ENCODE peak calls at places on chromosomes 1 and 21, in eight cellular contexts. One of them, this sample, is unnamed.

GRCh38 chr1:180765156-180765555 is 133.3 kb downstream of the XPR1 start:
- DNase-seq in G401: no peak
- DNase-seq in EL: no peak
- DNase-seq in activated T-helper 1 cell treated with anti-CD3 and anti-CD28 coated beads, Interleukin-2, amount 50 U/mL, for 16 hours: no peak
- DNase-seq in HT1080: no peak
- DNase-seq in T-cell: no peak
- DNase-seq in left cardiac atrium: no peak
- DNase-seq in pons: no peak
- DNase-seq in this sample: no peak

GRCh38 chr1:211378844-211379243 is 52.2 kb downstream of the TRAF5 start:
- DNase-seq in G401: no peak
- DNase-seq in EL: peak
- DNase-seq in activated T-helper 1 cell treated with anti-CD3 and anti-CD28 coated beads, Interleukin-2, amount 50 U/mL, for 16 hours: no peak
- DNase-seq in HT1080: peak
- DNase-seq in T-cell: no peak
- DNase-seq in left cardiac atrium: no peak
- DNase-seq in pons: no peak
- DNase-seq in this sample: no peak

GRCh38 chr1:192814805-192815204 is 6.0 kb downstream of the RGS2 start:
- DNase-seq in G401: no peak
- DNase-seq in EL: no peak
- DNase-seq in activated T-helper 1 cell treated with anti-CD3 and anti-CD28 coated beads, Interleukin-2, amount 50 U/mL, for 16 hours: no peak
- DNase-seq in HT1080: no peak
- DNase-seq in T-cell: no peak
- DNase-seq in left cardiac atrium: no peak
- DNase-seq in pons: no peak
- DNase-seq in this sample: no peak

GRCh38 chr1:37752583-37753471 is 12.1 kb downstream of the EPHA10 start:
- DNase-seq in G401: peak
- DNase-seq in EL: no peak
- DNase-seq in activated T-helper 1 cell treated with anti-CD3 and anti-CD28 coated beads, Interleukin-2, amount 50 U/mL, for 16 hours: no peak
- DNase-seq in HT1080: no peak
- DNase-seq in T-cell: no peak
- DNase-seq in left cardiac atrium: no peak
- DNase-seq in pons: no peak
- DNase-seq in this sample: no peak

GRCh38 chr1:221291113-221291512 is 411.9 kb downstream of the HLX start:
- DNase-seq in G401: no peak
- DNase-seq in EL: no peak
- DNase-seq in activated T-helper 1 cell treated with anti-CD3 and anti-CD28 coated beads, Interleukin-2, amount 50 U/mL, for 16 hours: no peak
- DNase-seq in HT1080: no peak
- DNase-seq in T-cell: no peak
- DNase-seq in left cardiac atrium: no peak
- DNase-seq in pons: no peak
- DNase-seq in this sample: no peak

GRCh38 chr1:205188132-205188531 is 23.4 kb downstream of the DSTYK start:
- DNase-seq in G401: no peak
- DNase-seq in EL: no peak
- DNase-seq in activated T-helper 1 cell treated with anti-CD3 and anti-CD28 coated beads, Interleukin-2, amount 50 U/mL, for 16 hours: no peak
- DNase-seq in HT1080: no peak
- DNase-seq in T-cell: no peak
- DNase-seq in left cardiac atrium: no peak
- DNase-seq in pons: no peak
- DNase-seq in this sample: no peak

GRCh38 chr1:209387271-209387968 is 196.1 kb upstream of the CAMK1G start:
- DNase-seq in G401: no peak
- DNase-seq in EL: no peak
- DNase-seq in activated T-helper 1 cell treated with anti-CD3 and anti-CD28 coated beads, Interleukin-2, amount 50 U/mL, for 16 hours: no peak
- DNase-seq in HT1080: no peak
- DNase-seq in T-cell: no peak
- DNase-seq in left cardiac atrium: no peak
- DNase-seq in pons: no peak
- DNase-seq in this sample: no peak

GRCh38 chr1:25623007-25623406 is 6.4 kb downstream of the MAN1C1 start:
- DNase-seq in G401: peak
- DNase-seq in EL: no peak
- DNase-seq in activated T-helper 1 cell treated with anti-CD3 and anti-CD28 coated beads, Interleukin-2, amount 50 U/mL, for 16 hours: no peak
- DNase-seq in HT1080: no peak
- DNase-seq in T-cell: no peak
- DNase-seq in left cardiac atrium: no peak
- DNase-seq in pons: no peak
- DNase-seq in this sample: no peak

GRCh38 chr1:91303165-91303564 is 101.5 kb downstream of the HFM1 start:
- DNase-seq in G401: no peak
- DNase-seq in EL: no peak
- DNase-seq in activated T-helper 1 cell treated with anti-CD3 and anti-CD28 coated beads, Interleukin-2, amount 50 U/mL, for 16 hours: no peak
- DNase-seq in HT1080: no peak
- DNase-seq in T-cell: no peak
- DNase-seq in left cardiac atrium: no peak
- DNase-seq in pons: no peak
- DNase-seq in this sample: no peak

GRCh38 chr1:205920159-205920558 is 23.1 kb downstream of the SLC26A9 start:
- DNase-seq in G401: peak
- DNase-seq in EL: no peak
- DNase-seq in activated T-helper 1 cell treated with anti-CD3 and anti-CD28 coated beads, Interleukin-2, amount 50 U/mL, for 16 hours: no peak
- DNase-seq in HT1080: no peak
- DNase-seq in T-cell: no peak
- DNase-seq in left cardiac atrium: peak
- DNase-seq in pons: peak
- DNase-seq in this sample: peak

GRCh38 chr1:202584707-202585590 is 125.3 kb downstream of the SYT2 start:
- DNase-seq in G401: no peak
- DNase-seq in EL: no peak
- DNase-seq in activated T-helper 1 cell treated with anti-CD3 and anti-CD28 coated beads, Interleukin-2, amount 50 U/mL, for 16 hours: no peak
- DNase-seq in HT1080: no peak
- DNase-seq in T-cell: no peak
- DNase-seq in left cardiac atrium: no peak
- DNase-seq in pons: no peak
- DNase-seq in this sample: no peak

GRCh38 chr1:61436016-61436415 is 288.9 kb downstream of the TM2D1 start:
- DNase-seq in G401: no peak
- DNase-seq in EL: no peak
- DNase-seq in activated T-helper 1 cell treated with anti-CD3 and anti-CD28 coated beads, Interleukin-2, amount 50 U/mL, for 16 hours: no peak
- DNase-seq in HT1080: peak
- DNase-seq in T-cell: no peak
- DNase-seq in left cardiac atrium: no peak
- DNase-seq in pons: no peak
- DNase-seq in this sample: no peak

GRCh38 chr1:246798606-246799496 is 74.6 kb downstream of the SCCPDH start:
- DNase-seq in G401: peak
- DNase-seq in EL: no peak
- DNase-seq in activated T-helper 1 cell treated with anti-CD3 and anti-CD28 coated beads, Interleukin-2, amount 50 U/mL, for 16 hours: no peak
- DNase-seq in HT1080: no peak
- DNase-seq in T-cell: no peak
- DNase-seq in left cardiac atrium: no peak
- DNase-seq in pons: no peak
- DNase-seq in this sample: no peak

GRCh38 chr1:208980590-208980989 is 602.9 kb upstream of the CAMK1G start:
- DNase-seq in G401: no peak
- DNase-seq in EL: no peak
- DNase-seq in activated T-helper 1 cell treated with anti-CD3 and anti-CD28 coated beads, Interleukin-2, amount 50 U/mL, for 16 hours: no peak
- DNase-seq in HT1080: peak
- DNase-seq in T-cell: no peak
- DNase-seq in left cardiac atrium: no peak
- DNase-seq in pons: no peak
- DNase-seq in this sample: no peak

GRCh38 chr1:8602471-8603219 is 214.8 kb downstream of the RERE start:
- DNase-seq in G401: no peak
- DNase-seq in EL: no peak
- DNase-seq in activated T-helper 1 cell treated with anti-CD3 and anti-CD28 coated beads, Interleukin-2, amount 50 U/mL, for 16 hours: no peak
- DNase-seq in HT1080: no peak
- DNase-seq in T-cell: no peak
- DNase-seq in left cardiac atrium: no peak
- DNase-seq in pons: no peak
- DNase-seq in this sample: no peak

GRCh38 chr1:168709896-168710305 is 19.1 kb downstream of the DPT start:
- DNase-seq in G401: no peak
- DNase-seq in EL: peak
- DNase-seq in activated T-helper 1 cell treated with anti-CD3 and anti-CD28 coated beads, Interleukin-2, amount 50 U/mL, for 16 hours: no peak
- DNase-seq in HT1080: peak
- DNase-seq in T-cell: no peak
- DNase-seq in left cardiac atrium: no peak
- DNase-seq in pons: no peak
- DNase-seq in this sample: no peak

GRCh38 chr1:23368562-23369334 is 888 bp downstream of the ZNF436 start:
- DNase-seq in G401: peak
- DNase-seq in EL: peak
- DNase-seq in activated T-helper 1 cell treated with anti-CD3 and anti-CD28 coated beads, Interleukin-2, amount 50 U/mL, for 16 hours: peak
- DNase-seq in HT1080: peak
- DNase-seq in T-cell: peak
- DNase-seq in left cardiac atrium: peak
- DNase-seq in pons: peak
- DNase-seq in this sample: peak

GRCh38 chr1:36300526-36300925 is 5.6 kb upstream of the SH3D21 start:
- DNase-seq in G401: no peak
- DNase-seq in EL: peak
- DNase-seq in activated T-helper 1 cell treated with anti-CD3 and anti-CD28 coated beads, Interleukin-2, amount 50 U/mL, for 16 hours: no peak
- DNase-seq in HT1080: peak
- DNase-seq in T-cell: no peak
- DNase-seq in left cardiac atrium: no peak
- DNase-seq in pons: no peak
- DNase-seq in this sample: no peak

GRCh38 chr1:37085393-37085792 is 51.1 kb upstream of the GRIK3 start:
- DNase-seq in G401: no peak
- DNase-seq in EL: no peak
- DNase-seq in activated T-helper 1 cell treated with anti-CD3 and anti-CD28 coated beads, Interleukin-2, amount 50 U/mL, for 16 hours: no peak
- DNase-seq in HT1080: no peak
- DNase-seq in T-cell: no peak
- DNase-seq in left cardiac atrium: no peak
- DNase-seq in pons: no peak
- DNase-seq in this sample: no peak

GRCh38 chr1:182925661-182926060 is 27.3 kb downstream of the SHCBP1L start:
- DNase-seq in G401: no peak
- DNase-seq in EL: no peak
- DNase-seq in activated T-helper 1 cell treated with anti-CD3 and anti-CD28 coated beads, Interleukin-2, amount 50 U/mL, for 16 hours: no peak
- DNase-seq in HT1080: no peak
- DNase-seq in T-cell: no peak
- DNase-seq in left cardiac atrium: no peak
- DNase-seq in pons: no peak
- DNase-seq in this sample: no peak

GRCh38 chr21:14528815-14529214 is 17.3 kb downstream of the SAMSN1 start:
- DNase-seq in G401: no peak
- DNase-seq in EL: no peak
- DNase-seq in activated T-helper 1 cell treated with anti-CD3 and anti-CD28 coated beads, Interleukin-2, amount 50 U/mL, for 16 hours: no peak
- DNase-seq in HT1080: no peak
- DNase-seq in T-cell: no peak
- DNase-seq in left cardiac atrium: no peak
- DNase-seq in pons: no peak
- DNase-seq in this sample: no peak

GRCh38 chr1:51344602-51345299 is 14.4 kb upstream of the TTC39A start:
- DNase-seq in G401: no peak
- DNase-seq in EL: no peak
- DNase-seq in activated T-helper 1 cell treated with anti-CD3 and anti-CD28 coated beads, Interleukin-2, amount 50 U/mL, for 16 hours: no peak
- DNase-seq in HT1080: no peak
- DNase-seq in T-cell: no peak
- DNase-seq in left cardiac atrium: no peak
- DNase-seq in pons: no peak
- DNase-seq in this sample: no peak

GRCh38 chr1:19814681-19815503 is at the start of gene RNF186:
- DNase-seq in G401: no peak
- DNase-seq in EL: no peak
- DNase-seq in activated T-helper 1 cell treated with anti-CD3 and anti-CD28 coated beads, Interleukin-2, amount 50 U/mL, for 16 hours: no peak
- DNase-seq in HT1080: no peak
- DNase-seq in T-cell: no peak
- DNase-seq in left cardiac atrium: no peak
- DNase-seq in pons: no peak
- DNase-seq in this sample: no peak

GRCh38 chr1:6634278-6635052 is 9.8 kb downstream of the THAP3 start:
- DNase-seq in G401: peak
- DNase-seq in EL: peak
- DNase-seq in activated T-helper 1 cell treated with anti-CD3 and anti-CD28 coated beads, Interleukin-2, amount 50 U/mL, for 16 hours: no peak
- DNase-seq in HT1080: peak
- DNase-seq in T-cell: no peak
- DNase-seq in left cardiac atrium: peak
- DNase-seq in pons: no peak
- DNase-seq in this sample: peak

This sample was measured in midbrain.